ENCODE peak calls at places on chromosomes 4 and X, in five cellular contexts. Q, V, J, A and X are unnamed samples.

GRCh38 chr4:103493450-103494159 is 226.2 kb downstream of the TACR3 start:
- DNase-seq in Q (no peak), V (no peak), J (no peak), A (no peak), X (no peak)

GRCh38 chrX:64842492-64842891 is 133.8 kb downstream of the ZC4H2 start:
- DNase-seq in Q (no peak), V (no peak), J (no peak), A (no peak), X (no peak)

GRCh38 chr4:176995-177394 is 52.7 kb downstream of the ZNF718 start:
- DNase-seq in Q (no peak), V (no peak), J (no peak), A (no peak), X (no peak)

GRCh38 chr4:76535603-76536380 is 100.8 kb downstream of the SHROOM3 start:
- DNase-seq in Q (no peak), V (no peak), J (no peak), A (no peak), X (no peak)

GRCh38 chr4:123232439-123232838 is 164.2 kb upstream of the SPRY1 start:
- DNase-seq in Q (no peak), V (no peak), J (no peak), A (no peak), X (no peak)

GRCh38 chr4:120008957-120009356 is 57.7 kb downstream of the MAD2L1 start:
- DNase-seq in Q (no peak), V (no peak), J (no peak), A (no peak), X (no peak)

GRCh38 chrX:9317174-9317573 is 147.7 kb upstream of the TBL1X start:
- DNase-seq in Q (no peak), V (no peak), J (no peak), A (no peak), X (no peak)

GRCh38 chrX:1606476-1606875 is 8.4 kb upstream of the ASMT start:
- DNase-seq in Q (peak; percentile 6), V (no peak), J (no peak), A (no peak), X (no peak)

GRCh38 chrX:106170318-106170717 is 2.2 kb downstream of the PWWP3B start:
- DNase-seq in Q (no peak), V (no peak), J (no peak), A (no peak), X (no peak)

GRCh38 chr4:17788956-17789355 is 7.5 kb upstream of the FAM184B start:
- DNase-seq in Q (no peak), V (no peak), J (no peak), A (no peak), X (no peak)

GRCh38 chr4:82711158-82711785 is 87.3 kb downstream of the SCD5 start:
- DNase-seq in Q (no peak), V (no peak), J (no peak), A (no peak), X (no peak)